ENCODE peak calls at places on chromosomes 4 and X, in six cellular contexts. One of them, this sample, is unnamed.
A peak's percentile ranks its signal among the peaks of the same experiment; 100 is the strongest.

GRCh38 chr4:56874918-56875317 is 32.8 kb upstream of the REST start:
- DNase-seq in activated T-cell treated with anti-CD3 and anti-CD28 coated beads, Interleukin-2, amount 50 U/mL, for 1 hour: no peak
- DNase-seq in stimulated activated CD8-positive, alpha-beta memory T cell treated with anti-CD3 and anti-CD28 coated beads, Interleukin-4, amount 100 ng/mL, for 48 hours: no peak
- DNase-seq in AG08395: no peak
- DNase-seq in fibroblast of gingiva: peak; percentile 9
- DNase-seq in iPS-NIHi11: no peak
- DNase-seq in this sample: no peak

GRCh38 chr4:118338981-118339765 is 13.6 kb downstream of the PRSS12 start:
- DNase-seq in stimulated activated CD8-positive, alpha-beta memory T cell treated with anti-CD3 and anti-CD28 coated beads, Interleukin-4, amount 100 ng/mL, for 48 hours: no peak
- DNase-seq in AG08395: no peak
- DNase-seq in iPS-NIHi11: no peak
- DNase-seq in activated T-cell treated with anti-CD3 and anti-CD28 coated beads, Interleukin-2, amount 50 U/mL, for 1 hour: no peak
- DNase-seq in fibroblast of gingiva: peak; percentile 59
- DNase-seq in this sample: peak; percentile 53

GRCh38 chrX:125289209-125289608 is 30.5 kb upstream of the TEX13C start:
- DNase-seq in fibroblast of gingiva: no peak
- DNase-seq in iPS-NIHi11: no peak
- DNase-seq in AG08395: no peak
- DNase-seq in stimulated activated CD8-positive, alpha-beta memory T cell treated with anti-CD3 and anti-CD28 coated beads, Interleukin-4, amount 100 ng/mL, for 48 hours: no peak
- DNase-seq in activated T-cell treated with anti-CD3 and anti-CD28 coated beads, Interleukin-2, amount 50 U/mL, for 1 hour: no peak
- DNase-seq in this sample: no peak

GRCh38 chr4:156774422-156774821 is 197.2 kb downstream of the PDGFC start:
- DNase-seq in activated T-cell treated with anti-CD3 and anti-CD28 coated beads, Interleukin-2, amount 50 U/mL, for 1 hour: no peak
- DNase-seq in iPS-NIHi11: no peak
- DNase-seq in fibroblast of gingiva: peak; percentile 88
- DNase-seq in stimulated activated CD8-positive, alpha-beta memory T cell treated with anti-CD3 and anti-CD28 coated beads, Interleukin-4, amount 100 ng/mL, for 48 hours: no peak
- DNase-seq in AG08395: peak; percentile 71
- DNase-seq in this sample: peak; percentile 71

GRCh38 chr4:150562751-150563150 is 19.2 kb upstream of the MAB21L2 start:
- DNase-seq in stimulated activated CD8-positive, alpha-beta memory T cell treated with anti-CD3 and anti-CD28 coated beads, Interleukin-4, amount 100 ng/mL, for 48 hours: no peak
- DNase-seq in activated T-cell treated with anti-CD3 and anti-CD28 coated beads, Interleukin-2, amount 50 U/mL, for 1 hour: no peak
- DNase-seq in fibroblast of gingiva: no peak
- DNase-seq in iPS-NIHi11: no peak
- DNase-seq in AG08395: no peak
- DNase-seq in this sample: no peak

GRCh38 chr4:109111031-109111430 is 191.4 kb downstream of the COL25A1 start:
- DNase-seq in AG08395: no peak
- DNase-seq in iPS-NIHi11: no peak
- DNase-seq in stimulated activated CD8-positive, alpha-beta memory T cell treated with anti-CD3 and anti-CD28 coated beads, Interleukin-4, amount 100 ng/mL, for 48 hours: no peak
- DNase-seq in fibroblast of gingiva: no peak
- DNase-seq in activated T-cell treated with anti-CD3 and anti-CD28 coated beads, Interleukin-2, amount 50 U/mL, for 1 hour: no peak
- DNase-seq in this sample: no peak

GRCh38 chrX:94058728-94059382 is 384.8 kb downstream of the FAM133A start:
- DNase-seq in AG08395: peak; percentile 15
- DNase-seq in activated T-cell treated with anti-CD3 and anti-CD28 coated beads, Interleukin-2, amount 50 U/mL, for 1 hour: no peak
- DNase-seq in fibroblast of gingiva: no peak
- DNase-seq in iPS-NIHi11: peak; percentile 34
- DNase-seq in stimulated activated CD8-positive, alpha-beta memory T cell treated with anti-CD3 and anti-CD28 coated beads, Interleukin-4, amount 100 ng/mL, for 48 hours: no peak
- DNase-seq in this sample: no peak

GRCh38 chr4:159902648-159903047 is 799.8 kb downstream of the RAPGEF2 start:
- DNase-seq in activated T-cell treated with anti-CD3 and anti-CD28 coated beads, Interleukin-2, amount 50 U/mL, for 1 hour: no peak
- DNase-seq in AG08395: no peak
- DNase-seq in iPS-NIHi11: no peak
- DNase-seq in stimulated activated CD8-positive, alpha-beta memory T cell treated with anti-CD3 and anti-CD28 coated beads, Interleukin-4, amount 100 ng/mL, for 48 hours: no peak
- DNase-seq in fibroblast of gingiva: no peak
- DNase-seq in this sample: no peak

GRCh38 chr4:106909776-106910175 is 126.3 kb downstream of the DKK2 start:
- DNase-seq in AG08395: no peak
- DNase-seq in iPS-NIHi11: no peak
- DNase-seq in fibroblast of gingiva: no peak
- DNase-seq in activated T-cell treated with anti-CD3 and anti-CD28 coated beads, Interleukin-2, amount 50 U/mL, for 1 hour: no peak
- DNase-seq in stimulated activated CD8-positive, alpha-beta memory T cell treated with anti-CD3 and anti-CD28 coated beads, Interleukin-4, amount 100 ng/mL, for 48 hours: no peak
- DNase-seq in this sample: no peak

GRCh38 chrX:74526786-74527185 is 87.6 kb downstream of the RLIM start:
- DNase-seq in fibroblast of gingiva: no peak
- DNase-seq in AG08395: no peak
- DNase-seq in iPS-NIHi11: no peak
- DNase-seq in activated T-cell treated with anti-CD3 and anti-CD28 coated beads, Interleukin-2, amount 50 U/mL, for 1 hour: no peak
- DNase-seq in stimulated activated CD8-positive, alpha-beta memory T cell treated with anti-CD3 and anti-CD28 coated beads, Interleukin-4, amount 100 ng/mL, for 48 hours: no peak
- DNase-seq in this sample: no peak

GRCh38 chr4:137203601-137204000 is 328.7 kb downstream of the PCDH18 start:
- DNase-seq in fibroblast of gingiva: peak; percentile 48
- DNase-seq in AG08395: peak; percentile 35
- DNase-seq in iPS-NIHi11: no peak
- DNase-seq in stimulated activated CD8-positive, alpha-beta memory T cell treated with anti-CD3 and anti-CD28 coated beads, Interleukin-4, amount 100 ng/mL, for 48 hours: no peak
- DNase-seq in activated T-cell treated with anti-CD3 and anti-CD28 coated beads, Interleukin-2, amount 50 U/mL, for 1 hour: no peak
- DNase-seq in this sample: no peak

GRCh38 chrX:71067727-71068051 is 445 bp downstream of the SNX12 start:
- DNase-seq in stimulated activated CD8-positive, alpha-beta memory T cell treated with anti-CD3 and anti-CD28 coated beads, Interleukin-4, amount 100 ng/mL, for 48 hours: no peak
- DNase-seq in activated T-cell treated with anti-CD3 and anti-CD28 coated beads, Interleukin-2, amount 50 U/mL, for 1 hour: no peak
- DNase-seq in fibroblast of gingiva: no peak
- DNase-seq in AG08395: no peak
- DNase-seq in iPS-NIHi11: no peak
- DNase-seq in this sample: no peak

GRCh38 chrX:23820235-23820782 is 37.3 kb downstream of the SAT1 start:
- DNase-seq in stimulated activated CD8-positive, alpha-beta memory T cell treated with anti-CD3 and anti-CD28 coated beads, Interleukin-4, amount 100 ng/mL, for 48 hours: no peak
- DNase-seq in iPS-NIHi11: no peak
- DNase-seq in AG08395: no peak
- DNase-seq in activated T-cell treated with anti-CD3 and anti-CD28 coated beads, Interleukin-2, amount 50 U/mL, for 1 hour: no peak
- DNase-seq in fibroblast of gingiva: no peak
- DNase-seq in this sample: no peak

GRCh38 chr4:109368661-109369060 is 65.0 kb upstream of the SEC24B start:
- DNase-seq in activated T-cell treated with anti-CD3 and anti-CD28 coated beads, Interleukin-2, amount 50 U/mL, for 1 hour: no peak
- DNase-seq in fibroblast of gingiva: no peak
- DNase-seq in iPS-NIHi11: no peak
- DNase-seq in AG08395: no peak
- DNase-seq in stimulated activated CD8-positive, alpha-beta memory T cell treated with anti-CD3 and anti-CD28 coated beads, Interleukin-4, amount 100 ng/mL, for 48 hours: no peak
- DNase-seq in this sample: no peak

GRCh38 chrX:32788936-32789335 is 422.4 kb downstream of the DMD start:
- DNase-seq in stimulated activated CD8-positive, alpha-beta memory T cell treated with anti-CD3 and anti-CD28 coated beads, Interleukin-4, amount 100 ng/mL, for 48 hours: no peak
- DNase-seq in activated T-cell treated with anti-CD3 and anti-CD28 coated beads, Interleukin-2, amount 50 U/mL, for 1 hour: no peak
- DNase-seq in iPS-NIHi11: no peak
- DNase-seq in fibroblast of gingiva: no peak
- DNase-seq in AG08395: no peak
- DNase-seq in this sample: no peak

GRCh38 chr4:80011636-80012236 is 61.3 kb downstream of the ANTXR2 start:
- DNase-seq in iPS-NIHi11: no peak
- DNase-seq in fibroblast of gingiva: peak; percentile 93
- DNase-seq in stimulated activated CD8-positive, alpha-beta memory T cell treated with anti-CD3 and anti-CD28 coated beads, Interleukin-4, amount 100 ng/mL, for 48 hours: no peak
- DNase-seq in AG08395: peak; percentile 47
- DNase-seq in activated T-cell treated with anti-CD3 and anti-CD28 coated beads, Interleukin-2, amount 50 U/mL, for 1 hour: no peak
- DNase-seq in this sample: peak; percentile 82

GRCh38 chr4:174254613-174255012 is 28.9 kb downstream of the FBXO8 start:
- DNase-seq in stimulated activated CD8-positive, alpha-beta memory T cell treated with anti-CD3 and anti-CD28 coated beads, Interleukin-4, amount 100 ng/mL, for 48 hours: no peak
- DNase-seq in fibroblast of gingiva: no peak
- DNase-seq in activated T-cell treated with anti-CD3 and anti-CD28 coated beads, Interleukin-2, amount 50 U/mL, for 1 hour: no peak
- DNase-seq in iPS-NIHi11: no peak
- DNase-seq in AG08395: no peak
- DNase-seq in this sample: no peak

GRCh38 chr4:10090467-10091250 is 25.9 kb downstream of the WDR1 start:
- DNase-seq in fibroblast of gingiva: no peak
- DNase-seq in activated T-cell treated with anti-CD3 and anti-CD28 coated beads, Interleukin-2, amount 50 U/mL, for 1 hour: no peak
- DNase-seq in stimulated activated CD8-positive, alpha-beta memory T cell treated with anti-CD3 and anti-CD28 coated beads, Interleukin-4, amount 100 ng/mL, for 48 hours: no peak
- DNase-seq in AG08395: no peak
- DNase-seq in iPS-NIHi11: no peak
- DNase-seq in this sample: no peak

GRCh38 chrX:23845316-23845932 is 62.3 kb downstream of the APOO start:
- DNase-seq in stimulated activated CD8-positive, alpha-beta memory T cell treated with anti-CD3 and anti-CD28 coated beads, Interleukin-4, amount 100 ng/mL, for 48 hours: no peak
- DNase-seq in fibroblast of gingiva: no peak
- DNase-seq in AG08395: no peak
- DNase-seq in activated T-cell treated with anti-CD3 and anti-CD28 coated beads, Interleukin-2, amount 50 U/mL, for 1 hour: no peak
- DNase-seq in iPS-NIHi11: no peak
- DNase-seq in this sample: no peak

GRCh38 chr4:185711764-185712163 is 100.2 kb downstream of the SORBS2 start:
- DNase-seq in AG08395: no peak
- DNase-seq in iPS-NIHi11: no peak
- DNase-seq in fibroblast of gingiva: no peak
- DNase-seq in activated T-cell treated with anti-CD3 and anti-CD28 coated beads, Interleukin-2, amount 50 U/mL, for 1 hour: no peak
- DNase-seq in stimulated activated CD8-positive, alpha-beta memory T cell treated with anti-CD3 and anti-CD28 coated beads, Interleukin-4, amount 100 ng/mL, for 48 hours: no peak
- DNase-seq in this sample: no peak

GRCh38 chr4:94527556-94528233 is 76.0 kb downstream of the PDLIM5 start:
- DNase-seq in iPS-NIHi11: no peak
- DNase-seq in activated T-cell treated with anti-CD3 and anti-CD28 coated beads, Interleukin-2, amount 50 U/mL, for 1 hour: no peak
- DNase-seq in AG08395: no peak
- DNase-seq in fibroblast of gingiva: no peak
- DNase-seq in stimulated activated CD8-positive, alpha-beta memory T cell treated with anti-CD3 and anti-CD28 coated beads, Interleukin-4, amount 100 ng/mL, for 48 hours: no peak
- DNase-seq in this sample: no peak

GRCh38 chr4:103994059-103994458 is 274.3 kb upstream of the TACR3 start:
- DNase-seq in iPS-NIHi11: no peak
- DNase-seq in AG08395: no peak
- DNase-seq in stimulated activated CD8-positive, alpha-beta memory T cell treated with anti-CD3 and anti-CD28 coated beads, Interleukin-4, amount 100 ng/mL, for 48 hours: no peak
- DNase-seq in fibroblast of gingiva: no peak
- DNase-seq in activated T-cell treated with anti-CD3 and anti-CD28 coated beads, Interleukin-2, amount 50 U/mL, for 1 hour: no peak
- DNase-seq in this sample: no peak

GRCh38 chr4:2702361-2702760 is 53.8 kb downstream of the TNIP2 start:
- DNase-seq in activated T-cell treated with anti-CD3 and anti-CD28 coated beads, Interleukin-2, amount 50 U/mL, for 1 hour: no peak
- DNase-seq in iPS-NIHi11: no peak
- DNase-seq in AG08395: no peak
- DNase-seq in stimulated activated CD8-positive, alpha-beta memory T cell treated with anti-CD3 and anti-CD28 coated beads, Interleukin-4, amount 100 ng/mL, for 48 hours: no peak
- DNase-seq in fibroblast of gingiva: no peak
- DNase-seq in this sample: no peak

GRCh38 chr4:113094802-113095201 is 45.3 kb downstream of the ANK2 start:
- DNase-seq in activated T-cell treated with anti-CD3 and anti-CD28 coated beads, Interleukin-2, amount 50 U/mL, for 1 hour: no peak
- DNase-seq in fibroblast of gingiva: peak; percentile 21
- DNase-seq in AG08395: peak; percentile 27
- DNase-seq in iPS-NIHi11: peak; percentile 22
- DNase-seq in stimulated activated CD8-positive, alpha-beta memory T cell treated with anti-CD3 and anti-CD28 coated beads, Interleukin-4, amount 100 ng/mL, for 48 hours: no peak
- DNase-seq in this sample: no peak

GRCh38 chr4:105387466-105387865 is 86.4 kb downstream of the PPA2 start:
- DNase-seq in AG08395: no peak
- DNase-seq in fibroblast of gingiva: peak; percentile 62
- DNase-seq in iPS-NIHi11: no peak
- DNase-seq in activated T-cell treated with anti-CD3 and anti-CD28 coated beads, Interleukin-2, amount 50 U/mL, for 1 hour: no peak
- DNase-seq in stimulated activated CD8-positive, alpha-beta memory T cell treated with anti-CD3 and anti-CD28 coated beads, Interleukin-4, amount 100 ng/mL, for 48 hours: no peak
- DNase-seq in this sample: peak; percentile 19

This sample was measured in BJ.